ENCODE peak calls at places on chromosomes 11 and 22, in ten cellular contexts. Q is AG08395; T is germinal center; D is activated T-cell treated with anti-CD3 and anti-CD28 coated beads, Interleukin-2, amount 50 U/mL, for 24 hours; F is NCI-H1048; I is OCI-LY7; U is stimulated activated CD4-positive, alpha-beta T cell treated with anti-CD3 and anti-CD28 coated beads, Interleukin-15, amount 100 ng/mL, for 24 hours; G is body of pancreas; J is AG04450; O is activated T-helper 1 cell treated with anti-CD3 and anti-CD28 coated beads, Interleukin-12 subunit alpha, Interleukin-12 subunit beta, Interleukin-2, Interleukin-4 antibody, amounts not matched to agents 30 ng/mL and 10 ng/mL and 1 ng/mL, durations not matched to agents 14 hours and 24 hours and 36 hours. K is an unnamed sample.
A peak's percentile ranks its signal among the peaks of the same experiment; 100 is the strongest.

GRCh38 chr11:95088946-95089619 is 563 bp upstream of the ENDOD1 start:
- DNase-seq in I (no peak), Q (no peak), J (no peak), D (no peak), U (peak; percentile 24), F (no peak), T (no peak), O (peak; percentile 29), G (peak; percentile 46), K (no peak)

GRCh38 chr11:69044111-69045013 is 4.4 kb upstream of the TPCN2 start:
- DNase-seq in F (no peak), Q (peak; percentile 85), I (peak; percentile 58), J (peak; percentile 53), U (peak; percentile 40), D (no peak), G (peak; percentile 79), T (no peak), O (no peak), K (peak; percentile 41)

GRCh38 chr11:75717608-75718403 is at the start of gene MOGAT2:
- DNase-seq in Q (no peak), O (no peak), U (no peak), J (no peak), F (no peak), G (no peak), D (no peak), I (no peak), T (no peak), K (no peak)

GRCh38 chr11:75155570-75156422 is 4.9 kb downstream of the SLCO2B1 start:
- DNase-seq in Q (no peak), O (no peak), I (no peak), U (no peak), T (no peak), F (no peak), D (no peak), G (no peak), J (no peak), K (no peak)

GRCh38 chr11:35144103-35144741 is 5.3 kb downstream of the CD44 start:
- DNase-seq in D (peak; percentile 75), O (peak; percentile 69), G (peak; percentile 23), U (peak; percentile 72), T (peak; percentile 68), F (no peak), J (peak; percentile 56), Q (peak; percentile 79), I (peak; percentile 81), K (peak; percentile 87)

GRCh38 chr11:1570896-1571759 is 943 bp downstream of the DUSP8 start:
- DNase-seq in J (no peak), T (no peak), G (peak; percentile 46), I (no peak), D (peak; percentile 49), F (no peak), O (no peak), Q (no peak), U (no peak), K (no peak)

GRCh38 chr11:117828641-117829368 is 4.3 kb upstream of the FXYD2 start:
- DNase-seq in F (no peak), U (peak; percentile 90), O (peak; percentile 79), I (no peak), G (peak; percentile 69), T (no peak), D (peak; percentile 88), Q (peak; percentile 61), J (peak; percentile 51), K (peak; percentile 64)

GRCh38 chr11:108199446-108200321 is 22.8 kb downstream of the NPAT start:
- DNase-seq in F (no peak), O (peak; percentile 48), Q (peak; percentile 15), I (no peak), T (peak; percentile 63), D (peak; percentile 67), U (peak; percentile 85), G (peak; percentile 24), J (no peak), K (peak; percentile 97)

GRCh38 chr11:35035894-35036408 is 103.0 kb upstream of the CD44 start:
- DNase-seq in J (peak; percentile 49), I (peak; percentile 29), D (no peak), G (peak; percentile 30), Q (peak; percentile 87), O (no peak), T (no peak), U (no peak), F (no peak), K (peak; percentile 95)

GRCh38 chr11:72303179-72303578 is 59.2 kb upstream of the PHOX2A start:
- DNase-seq in I (no peak), J (no peak), G (no peak), Q (no peak), D (no peak), U (no peak), F (no peak), T (no peak), O (no peak), K (no peak)

GRCh38 chr11:976431-977160 is 50.9 kb downstream of the AP2A2 start:
- DNase-seq in F (no peak), Q (peak; percentile 82), G (no peak), D (no peak), J (no peak), I (no peak), U (peak; percentile 14), T (no peak), O (no peak), K (peak; percentile 12)

GRCh38 chr11:106446961-106447360 is 369.5 kb downstream of the AASDHPPT start:
- DNase-seq in D (no peak), J (no peak), U (no peak), O (no peak), T (no peak), F (no peak), I (no peak), G (no peak), Q (no peak), K (no peak)

GRCh38 chr11:11701070-11701469 is 79.3 kb upstream of the GALNT18 start:
- DNase-seq in I (no peak), Q (peak; percentile 80), D (no peak), J (peak; percentile 1), F (no peak), G (no peak), U (no peak), O (no peak), T (no peak), K (peak; percentile 72)

GRCh38 chr22:43923631-43924548 is at the start of gene PNPLA3:
- DNase-seq in T (peak; percentile 83), O (peak; percentile 79), J (peak; percentile 50), I (no peak), U (peak; percentile 89), D (peak; percentile 86), Q (peak; percentile 95), G (peak; percentile 89), F (peak; percentile 54), K (peak; percentile 80)

GRCh38 chr22:33167998-33168397 is 109.8 kb upstream of the SYN3 start:
- DNase-seq in F (no peak), G (no peak), D (no peak), T (no peak), J (no peak), O (no peak), U (no peak), Q (no peak), I (no peak), K (no peak)

GRCh38 chr11:73267122-73267846 is 4.9 kb upstream of the P2RY6 start:
- DNase-seq in O (no peak), Q (no peak), F (no peak), J (no peak), G (no peak), I (no peak), T (no peak), U (no peak), D (peak; percentile 15), K (no peak)

GRCh38 chr11:44659641-44660040 is 67.1 kb upstream of the TSPAN18 start:
- DNase-seq in O (no peak), I (no peak), D (no peak), F (no peak), J (no peak), T (no peak), Q (no peak), G (no peak), U (no peak), K (no peak)

GRCh38 chr11:131111775-131112174 is 195.5 kb upstream of the SNX19 start:
- DNase-seq in I (no peak), Q (no peak), F (no peak), J (no peak), G (no peak), O (no peak), U (no peak), T (no peak), D (no peak), K (no peak)

GRCh38 chr11:112229159-112229558 is 2.9 kb downstream of the PTS start:
- DNase-seq in Q (no peak), U (no peak), D (no peak), I (no peak), F (no peak), T (no peak), J (no peak), O (no peak), G (no peak), K (no peak)

GRCh38 chr11:2691991-2692841 is 7.6 kb downstream of the KCNQ1OT1 start:
- DNase-seq in U (no peak), G (peak; percentile 38), I (peak; percentile 45), T (no peak), F (no peak), D (no peak), O (no peak), J (no peak), Q (no peak), K (no peak)

GRCh38 chr11:86980397-86980796 is 25.2 kb upstream of the FZD4 start:
- DNase-seq in O (no peak), D (no peak), I (no peak), G (no peak), U (no peak), F (no peak), T (no peak), Q (no peak), J (no peak), K (no peak)

GRCh38 chr11:2862950-2863618 is 22.5 kb downstream of the CDKN1C start:
- DNase-seq in Q (no peak), G (no peak), J (no peak), O (no peak), F (no peak), U (peak; percentile 17), D (no peak), T (no peak), I (no peak), K (no peak)

GRCh38 chr11:65432133-65432650 is 9.6 kb downstream of the NEAT1 start:
- DNase-seq in G (no peak), U (no peak), O (no peak), D (no peak), Q (no peak), T (no peak), F (no peak), J (no peak), I (no peak), K (no peak)

GRCh38 chr11:102604875-102605274 is 20.3 kb downstream of the MMP20 start:
- DNase-seq in T (no peak), G (no peak), Q (no peak), O (no peak), I (no peak), J (no peak), F (no peak), U (no peak), D (no peak), K (peak; percentile 40)

GRCh38 chr11:68441466-68442230 is 18.9 kb upstream of the PPP6R3 start:
- DNase-seq in I (peak; percentile 65), J (no peak), F (no peak), U (no peak), Q (no peak), G (no peak), D (no peak), O (no peak), T (peak; percentile 34), K (no peak)

GRCh38 chr22:49825944-49826602 is 1.6 kb downstream of the BRD1 start:
- DNase-seq in O (peak; percentile 38), U (peak; percentile 76), D (peak; percentile 74), G (no peak), T (no peak), J (no peak), F (no peak), Q (no peak), I (peak; percentile 30), K (peak; percentile 46)

GRCh38 chr22:43886231-43886630 is 5.6 kb downstream of the PNPLA5 start:
- DNase-seq in F (no peak), J (no peak), D (no peak), G (no peak), O (no peak), I (no peak), Q (no peak), U (no peak), T (no peak), K (no peak)

K was measured in mammary epithelial cell.